ENCODE peak calls at places on chromosomes 12 and 14, in six cellular contexts. B, Z, T, J, R and V are unnamed samples.

GRCh38 chr12:41739066-41739465 is 405.6 kb downstream of the GXYLT1 start:
- DNase-seq in B (no peak), Z (no peak), T (no peak), J (no peak), R (no peak), V (no peak)

GRCh38 chr14:20110438-20110837 is at the start of gene OR4K17:
- DNase-seq in B (no peak), Z (no peak), T (no peak), J (no peak), R (no peak), V (no peak)

GRCh38 chr14:35122696-35123387 is 490 bp downstream of the PRORP start:
- DNase-seq in B (no peak), Z (no peak), T (peak; percentile 49), J (peak; percentile 59), R (no peak), V (peak; percentile 23)

GRCh38 chr12:52370906-52371608 is 3.8 kb upstream of the KRT85 start:
- DNase-seq in B (peak; percentile 42), Z (peak; percentile 87), T (peak; percentile 32), J (peak; percentile 46), R (no peak), V (peak; percentile 93)

GRCh38 chr14:68040633-68041369 is 221.2 kb downstream of the RAD51B start:
- DNase-seq in B (no peak), Z (no peak), T (no peak), J (no peak), R (no peak), V (no peak)

GRCh38 chr12:40980346-40981005 is 207.6 kb upstream of the PDZRN4 start:
- DNase-seq in B (no peak), Z (no peak), T (no peak), J (peak; percentile 2), R (no peak), V (no peak)

GRCh38 chr14:66234411-66234810 is 251.8 kb upstream of the CCDC196 start:
- DNase-seq in B (no peak), Z (no peak), T (no peak), J (no peak), R (no peak), V (no peak)

GRCh38 chr12:19482551-19483109 is 43.3 kb downstream of the AEBP2 start:
- DNase-seq in B (no peak), Z (no peak), T (peak; percentile 75), J (no peak), R (no peak), V (no peak)

GRCh38 chr14:70780396-70781075 is 28.8 kb downstream of the MAP3K9 start:
- DNase-seq in B (no peak), Z (no peak), T (peak; percentile 17), J (no peak), R (no peak), V (peak; percentile 78)

GRCh38 chr12:14756331-14757143 is 46.7 kb downstream of the WBP11 start:
- DNase-seq in B (no peak), Z (no peak), T (peak; percentile 57), J (no peak), R (peak; percentile 33), V (no peak)

GRCh38 chr12:46207644-46208043 is 61.2 kb downstream of the SLC38A1 start:
- DNase-seq in B (no peak), Z (no peak), T (no peak), J (no peak), R (no peak), V (no peak)

GRCh38 chr14:34722723-34723545 is 8.5 kb upstream of the CFL2 start:
- DNase-seq in B (no peak), Z (peak; percentile 73), T (peak; percentile 36), J (peak; percentile 60), R (peak; percentile 70), V (peak; percentile 34)

GRCh38 chr14:65792208-65792905 is 379.8 kb downstream of the FUT8 start:
- DNase-seq in B (no peak), Z (no peak), T (no peak), J (peak; percentile 37), R (peak; percentile 31), V (no peak)

GRCh38 chr12:120262852-120263724 is 2.4 kb downstream of the PXN start:
- DNase-seq in B (peak; percentile 69), Z (no peak), T (no peak), J (no peak), R (no peak), V (peak; percentile 61)

GRCh38 chr12:120264511-120265202 is 873 bp downstream of the PXN start:
- DNase-seq in B (no peak), Z (no peak), T (no peak), J (no peak), R (no peak), V (peak; percentile 35)

GRCh38 chr12:120265203-120265482 is 387 bp downstream of the PXN start:
- DNase-seq in B (peak; percentile 40), Z (no peak), T (no peak), J (no peak), R (no peak), V (no peak)

GRCh38 chr12:120264086-120264485 is 1.4 kb downstream of the PXN start:
- DNase-seq in B (no peak), Z (no peak), T (peak; percentile 55), J (no peak), R (no peak), V (no peak)

DNA sequence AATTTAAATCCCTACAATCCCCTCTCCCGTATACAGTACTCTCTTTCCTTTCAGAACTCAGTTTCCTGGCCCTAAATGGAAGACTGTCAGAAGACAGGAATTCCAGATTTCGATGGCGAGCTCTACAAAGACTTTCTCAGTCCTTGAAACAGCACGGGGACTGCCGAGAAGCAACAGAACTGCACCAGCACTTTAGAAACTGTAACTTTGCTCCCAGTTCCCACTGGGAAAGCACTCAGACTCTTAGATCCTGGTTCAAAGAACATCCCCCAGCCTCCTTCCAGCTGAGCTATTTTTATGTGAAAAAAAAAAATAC is 1.8 kb downstream of the PXN start:
- DNase-seq in B (no peak), Z (no peak), T (no peak), J (no peak), R (no peak), V (no peak)
- H3K27ac ChIP-seq in B (peak overlapping the region; percentile 99), Z (peak overlapping the region; percentile 98), T (peak overlapping the region; percentile 98), J (peak overlapping the region; percentile 97), R (peak overlapping the region; percentile 99), V (peak overlapping the region; percentile 96)

GRCh38 chr14:105425823-105426247 is 6.2 kb downstream of the MTA1 start:
- DNase-seq in B (no peak), Z (no peak), T (no peak), J (no peak), R (no peak), V (no peak)
- TF ChIP-seq POLR2A in B (no peak), Z (no peak), T (no peak), J (no peak), R (no peak), V (no peak)

DNA sequence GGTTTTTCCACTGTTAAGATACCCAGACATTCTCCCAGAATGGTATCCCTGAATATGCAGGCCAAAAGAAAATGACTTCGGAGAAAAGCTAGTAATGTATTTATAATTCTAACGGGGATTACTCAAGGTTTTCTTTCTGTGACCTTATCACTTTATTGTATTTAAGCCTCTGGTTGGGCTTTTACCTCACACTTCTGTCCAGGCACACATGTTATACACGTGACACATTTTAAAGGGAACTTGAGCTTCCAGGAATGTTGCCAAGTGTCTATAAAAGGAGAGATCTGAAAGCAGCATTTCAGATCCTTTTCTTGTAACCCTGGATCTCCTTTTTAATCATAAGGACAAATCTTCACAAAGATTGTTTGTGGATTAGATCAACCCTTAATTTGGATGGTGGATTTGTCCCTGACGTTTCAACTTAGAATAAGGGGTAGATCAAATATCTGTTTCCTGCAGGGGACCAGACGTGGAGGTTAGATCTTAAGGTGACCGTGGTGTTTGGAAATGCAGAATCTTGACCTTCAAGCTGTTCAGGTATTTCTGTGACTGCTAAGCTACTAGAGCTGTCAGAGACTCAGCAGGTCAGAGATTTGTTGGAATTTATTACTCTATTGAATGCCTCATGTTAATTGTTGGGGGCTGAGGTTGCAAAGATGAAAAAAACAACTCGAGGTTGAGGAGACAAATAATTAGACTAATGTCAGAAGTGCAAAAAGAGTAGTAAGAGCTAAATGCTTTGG is 1.5 kb downstream of the CIPC start:
- DNase-seq in B (no peak), Z (peak; percentile 56), T (no peak), J (peak; percentile 78), R (no peak), V (no peak)
- H3K4me1 ChIP-seq in B (peaks cover 57% of the 10 kb centered on the region), Z (no peaks in the 10 kb centered on the region), T (peaks cover 28% of the 10 kb centered on the region), J (peaks cover 6% of the 10 kb centered on the region), R (peaks cover 18% of the 10 kb centered on the region), V (peaks cover 37% of the 10 kb centered on the region)

GRCh38 chr12:13211859-13212664 is 15.5 kb downstream of the EMP1 start:
- DNase-seq in B (no peak), Z (peak; percentile 80), T (peak; percentile 68), J (peak; percentile 71), R (peak; percentile 78), V (peak; percentile 68)
- H3K27ac ChIP-seq in B (no peak overlapping the region), Z (peak overlapping the region; percentile 67), T (no peak overlapping the region), J (no peak overlapping the region), R (peak overlapping the region; percentile 83), V (peak overlapping the region; percentile 73)

GRCh38 chr14:103314496-103315277 is 19.4 kb upstream of the EIF5 start:
- DNase-seq in B (no peak), Z (no peak), T (peak; percentile 60), J (no peak), R (no peak), V (peak; percentile 68)
- TF ChIP-seq POLR2A in B (no peak), Z (no peak), T (no peak), J (no peak), R (no peak), V (no peak)

DNA sequence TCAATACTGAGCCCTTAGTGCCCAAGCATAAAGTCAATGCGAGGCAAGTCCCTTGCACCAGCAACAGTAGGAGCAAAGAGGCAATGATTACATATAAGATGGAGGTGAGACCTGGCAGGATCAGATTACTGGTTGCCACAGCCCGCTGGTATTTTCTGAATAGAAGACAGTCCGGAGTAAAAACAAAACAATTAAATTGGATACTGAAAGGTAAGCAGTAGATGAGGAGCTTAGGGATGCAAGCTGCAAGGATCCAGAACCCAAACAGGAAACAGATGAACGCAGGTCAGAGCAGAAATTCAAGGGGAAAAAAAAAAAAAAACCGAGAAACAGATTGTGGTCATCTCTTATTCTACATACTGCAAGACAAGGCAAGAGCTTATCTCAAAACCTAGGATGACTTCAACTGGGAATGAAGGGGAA is 119.6 kb downstream of the MED13L start:
- DNase-seq in B (no peak), Z (no peak), T (no peak), J (no peak), R (no peak), V (no peak)
- H3K4me1 ChIP-seq in B (peaks cover 55% of the 10 kb centered on the region), Z (no peaks in the 10 kb centered on the region), T (no peaks in the 10 kb centered on the region), J (peaks cover 13% of the 10 kb centered on the region), R (peaks cover 59% of the 10 kb centered on the region), V (peaks cover 58% of the 10 kb centered on the region)

GRCh38 chr12:95805864-95806669 is 15.5 kb upstream of the NTN4 start:
- DNase-seq in B (no peak), Z (peak; percentile 46), T (no peak), J (peak; percentile 99), R (peak; percentile 100), V (no peak)
- H3K27ac ChIP-seq in B (no peak overlapping the region), Z (peak overlapping the region; percentile 78), T (no peak overlapping the region), J (peak overlapping the region; percentile 24), R (peak overlapping the region; percentile 90), V (no peak overlapping the region)